ENCODE peak calls at places on chromosomes 2 and 18, in seven cellular contexts. Y is stomach, F is uterus, T is right lobe of liver, A is gastrocnemius medialis, B is heart left ventricle, R is K562. H is an unnamed sample.
A peak's percentile ranks its signal among the peaks of the same experiment; 100 is the strongest.

GRCh38 chr2:178419123-178419522 is 31.9 kb downstream of the PRKRA start:
- DNase-seq in Y (no peak), F (no peak), T (no peak), A (no peak), B (no peak), R (peak; percentile 32), H (no peak)

GRCh38 chr2:203751886-203752285 is 45.4 kb downstream of the CD28 start:
- DNase-seq in Y (no peak), F (no peak), T (no peak), A (no peak), B (no peak), R (no peak), H (no peak)

GRCh38 chr18:8659609-8660242 is 45.6 kb upstream of the MTCL1 start:
- DNase-seq in Y (no peak), F (no peak), T (no peak), A (no peak), B (no peak), R (no peak), H (no peak)

GRCh38 chr2:48450936-48451602 is 78.9 kb upstream of the STON1 start:
- DNase-seq in Y (no peak), F (no peak), T (no peak), A (no peak), B (no peak), R (no peak), H (no peak)

GRCh38 chr2:207064128-207064694 is 101.5 kb downstream of the KLF7 start:
- DNase-seq in Y (no peak), F (no peak), T (no peak), A (no peak), B (no peak), R (no peak), H (no peak)

GRCh38 chr2:118386636-118387302 is 298.5 kb downstream of the INSIG2 start:
- DNase-seq in Y (no peak), F (no peak), T (no peak), A (no peak), B (no peak), R (no peak), H (no peak)

GRCh38 chr18:41645600-41646360 is 309.3 kb upstream of the PIK3C3 start:
- DNase-seq in Y (no peak), F (no peak), T (no peak), A (no peak), B (no peak), R (no peak), H (no peak)

GRCh38 chr2:234249873-234250272 is 199.4 kb downstream of the SPP2 start:
- DNase-seq in Y (no peak), F (no peak), T (no peak), A (no peak), B (no peak), R (no peak), H (no peak)

GRCh38 chr2:44496130-44496529 is 134.4 kb downstream of the CAMKMT start:
- DNase-seq in Y (no peak), F (no peak), T (no peak), A (no peak), B (no peak), R (no peak), H (no peak)

GRCh38 chr18:77071711-77072292 is 60.8 kb downstream of the MBP start:
- DNase-seq in Y (peak; percentile 44), F (peak; percentile 19), T (no peak), A (no peak), B (no peak), R (no peak), H (no peak)

GRCh38 chr2:28662468-28663095 is 89.0 kb upstream of the PPP1CB start:
- DNase-seq in Y (peak; percentile 53), F (peak; percentile 92), T (no peak), A (no peak), B (no peak), R (no peak), H (peak; percentile 84)

GRCh38 chr2:143856973-143857372 is 662.9 kb downstream of the ZEB2 start:
- DNase-seq in Y (no peak), F (no peak), T (no peak), A (no peak), B (no peak), R (no peak), H (no peak)

GRCh38 chr2:200177971-200178911 is 128.3 kb upstream of the SPATS2L start:
- DNase-seq in Y (no peak), F (no peak), T (no peak), A (peak; percentile 72), B (peak; percentile 59), R (no peak), H (no peak)

GRCh38 chr2:196131384-196131861 is 40.0 kb downstream of the STK17B start:
- DNase-seq in Y (peak; percentile 48), F (no peak), T (no peak), A (no peak), B (peak; percentile 19), R (peak; percentile 42), H (peak; percentile 52)

GRCh38 chr2:201807452-201807980 is 1.2 kb downstream of the CDK15 start:
- DNase-seq in Y (no peak), F (peak; percentile 35), T (no peak), A (peak; percentile 36), B (peak; percentile 36), R (no peak), H (no peak)

GRCh38 chr2:150169230-150169629 is 318.2 kb downstream of the RND3 start:
- DNase-seq in Y (peak; percentile 62), F (no peak), T (peak; percentile 47), A (peak; percentile 24), B (peak; percentile 13), R (no peak), H (no peak)

GRCh38 chr2:189613650-189614420 is 33.2 kb upstream of the SLC40A1 start:
- DNase-seq in Y (no peak), F (no peak), T (no peak), A (peak; percentile 65), B (peak; percentile 33), R (no peak), H (no peak)

GRCh38 chr2:38409136-38409903 is 32.2 kb upstream of the ATL2 start:
- DNase-seq in Y (peak; percentile 63), F (peak; percentile 35), T (no peak), A (peak; percentile 47), B (no peak), R (no peak), H (no peak)

GRCh38 chr18:74633652-74634352 is 36.1 kb downstream of the ZNF407 start:
- DNase-seq in Y (no peak), F (no peak), T (no peak), A (no peak), B (no peak), R (no peak), H (no peak)

GRCh38 chr2:161362568-161363166 is 53.4 kb upstream of the TBR1 start:
- DNase-seq in Y (no peak), F (no peak), T (no peak), A (no peak), B (no peak), R (no peak), H (no peak)
- H3K9me3 ChIP-seq in Y (no peaks in the 10 kb centered on the region), F (peaks cover 22% of the 10 kb centered on the region), T (no peaks in the 10 kb centered on the region), A (no peaks in the 10 kb centered on the region), B (peaks cover 2% of the 10 kb centered on the region), R (peaks cover 11% of the 10 kb centered on the region), H (peaks cover 17% of the 10 kb centered on the region)

DNA sequence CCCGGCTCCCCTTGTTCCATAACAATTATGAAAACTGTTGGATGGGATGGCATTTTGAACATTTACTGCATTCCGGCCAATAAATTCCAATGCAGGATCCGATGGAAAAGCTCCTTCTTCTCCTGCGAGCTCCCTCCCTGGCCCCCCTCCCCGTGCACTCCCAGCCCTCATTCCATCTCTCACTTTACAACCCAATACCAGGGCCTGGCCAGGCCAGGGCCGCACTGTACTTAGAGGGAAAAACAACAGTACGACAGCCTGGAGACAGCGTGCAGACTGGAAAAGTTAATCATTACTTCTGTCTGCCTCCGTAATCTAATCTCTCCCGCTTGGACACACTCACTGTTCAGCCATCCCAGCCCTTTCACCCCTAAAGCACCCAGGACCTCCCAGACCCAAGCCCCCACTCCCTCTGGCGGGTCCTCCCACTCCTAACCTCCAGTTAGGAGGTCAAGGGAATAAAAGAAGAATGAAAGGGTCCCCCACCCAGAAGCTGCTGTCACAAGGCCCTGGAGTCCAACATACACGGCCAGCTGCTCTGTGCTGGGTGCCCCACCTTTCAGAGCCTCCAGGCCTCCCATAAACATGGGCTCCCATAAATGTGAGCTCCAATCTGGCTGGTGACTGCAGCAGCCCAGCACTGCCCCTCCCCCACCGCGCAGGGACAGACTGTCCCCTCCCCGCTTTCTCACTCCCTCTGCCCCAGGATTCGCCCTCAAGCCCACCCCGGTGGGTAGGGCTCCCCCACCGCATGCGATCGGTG is 20.6 kb downstream of the SMAD7 start:
- DNase-seq in Y (peak; percentile 74), F (no peak), T (no peak), A (no peak), B (no peak), R (no peak), H (peak; percentile 85)
- TF ChIP-seq POLR2A in Y (no peak), F (no peak), T (no peak), A (no peak), B (no peak), R (no peak), H (peak; percentile 55)

GRCh38 chr2:112682101-112682500 is 36.4 kb downstream of the SLC20A1 start:
- DNase-seq in Y (no peak), F (no peak), T (no peak), A (no peak), B (no peak), R (no peak), H (no peak)

GRCh38 chr2:112683550-112684414 is 37.0 kb upstream of the NT5DC4 start:
- DNase-seq in Y (no peak), F (no peak), T (no peak), A (no peak), B (no peak), R (peak; percentile 94), H (peak; percentile 37)

GRCh38 chr2:112684415-112684775 is 36.4 kb upstream of the NT5DC4 start:
- DNase-seq in Y (no peak), F (no peak), T (no peak), A (no peak), B (no peak), R (no peak), H (peak; percentile 7)

GRCh38 chr2:112679484-112679883 is 33.7 kb downstream of the SLC20A1 start:
- DNase-seq in Y (no peak), F (no peak), T (no peak), A (peak; percentile 79), B (no peak), R (no peak), H (no peak)

DNA sequence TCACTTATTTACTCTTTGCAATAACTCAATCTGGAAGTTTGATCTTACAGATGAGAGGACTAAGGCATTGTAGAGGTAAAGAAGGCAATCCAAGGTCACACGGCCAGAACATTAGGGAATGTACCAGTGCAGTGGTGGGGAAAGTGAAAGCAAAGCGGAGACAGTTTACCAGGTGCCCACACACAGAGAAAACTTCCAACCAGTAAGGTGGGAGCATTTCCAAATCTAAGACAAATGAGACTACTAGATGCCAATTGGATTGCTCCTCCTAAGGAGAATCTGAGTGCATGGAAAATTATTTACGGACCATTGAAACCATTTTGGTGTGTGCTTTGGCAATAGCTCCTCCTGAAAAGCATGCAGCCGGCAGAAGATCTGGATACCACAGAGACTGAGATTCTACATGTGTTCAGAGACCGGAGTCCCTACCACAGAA is 34.9 kb downstream of the SLC20A1 start:
- DNase-seq in Y (no peak), F (no peak), T (no peak), A (no peak), B (no peak), R (no peak), H (no peak)
- H3K27ac ChIP-seq in Y (no peak overlapping the region), F (no peak overlapping the region), T (peak overlapping the region; percentile 33), A (peak overlapping the region; percentile 44), B (no peak overlapping the region), R (no peak overlapping the region), H (no peak overlapping the region)

DNA sequence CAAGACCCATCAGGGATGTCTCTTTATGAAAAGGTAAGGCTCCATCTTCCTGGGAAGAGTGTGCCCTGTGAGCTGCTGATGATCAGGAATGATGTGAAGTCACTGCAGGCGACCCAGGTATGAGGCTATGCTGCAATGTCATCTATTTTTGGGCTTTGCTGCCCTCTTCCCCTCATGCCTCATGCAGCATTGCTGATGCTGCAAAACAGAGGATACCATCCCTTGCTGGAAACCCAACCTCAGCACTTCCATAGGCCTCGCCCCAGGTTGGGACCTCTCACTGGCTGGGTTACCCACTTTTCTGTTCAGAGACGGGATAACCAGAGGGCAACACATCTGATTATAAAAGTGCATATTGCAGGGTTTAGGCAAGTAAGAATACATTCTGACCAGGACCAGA is 255.8 kb downstream of the L3MBTL4 start:
- DNase-seq in Y (no peak), F (no peak), T (no peak), A (no peak), B (no peak), R (no peak), H (no peak)
- H3K9me3 ChIP-seq in Y (no peaks in the 10 kb centered on the region), F (no peaks in the 10 kb centered on the region), T (no peaks in the 10 kb centered on the region), A (no peaks in the 10 kb centered on the region), B (no peaks in the 10 kb centered on the region), R (no peaks in the 10 kb centered on the region), H (no peaks in the 10 kb centered on the region)